ENCODE peak calls at places on chromosomes 1 and 21, in seven cellular contexts. N is NCI-H1694 treated with DMSO at 0.1 percent for 48 hours, B is hippocampal formation, T is HuH-7.5, H is COR-L47, F is adipocyte, V is substantia nigra. R is an unnamed sample.

GRCh38 chr1:29498126-29499100 is 262.1 kb downstream of the PTPRU start:
- DNase-seq in V (no peak), T (no peak), H (no peak), F (peak), B (no peak), N (no peak), R (no peak)

GRCh38 chr21:41367598-41368360 is 6.0 kb downstream of the MX2 start:
- DNase-seq in V (no peak), N (no peak), H (no peak), T (no peak), B (no peak), F (no peak), R (no peak)

GRCh38 chr21:33425825-33426224 is 22.6 kb downstream of the IFNGR2 start:
- DNase-seq in F (no peak), H (no peak), B (no peak), N (no peak), V (no peak), T (no peak), R (no peak)

GRCh38 chr1:212433577-212434462 is 1.1 kb downstream of the NENF start:
- DNase-seq in H (no peak), V (no peak), N (no peak), B (no peak), T (no peak), F (no peak), R (no peak)

GRCh38 chr1:163531345-163531744 is 209.6 kb downstream of the NUF2 start:
- DNase-seq in T (no peak), N (no peak), B (no peak), F (no peak), H (no peak), V (no peak), R (no peak)

GRCh38 chr1:13494025-13494424 is 19.8 kb downstream of the LRRC38 start:
- DNase-seq in F (no peak), T (no peak), V (no peak), N (no peak), B (no peak), H (no peak), R (no peak)

GRCh38 chr21:15495965-15496364 is 233.8 kb upstream of the USP25 start:
- DNase-seq in N (no peak), H (no peak), B (no peak), T (no peak), F (no peak), V (no peak), R (peak)

GRCh38 chr1:78003882-78004718 is 639 bp upstream of the DNAJB4 start:
- DNase-seq in T (peak), V (peak), F (peak), B (peak), N (no peak), H (no peak), R (peak)

GRCh38 chr1:192809286-192810252 is 730 bp downstream of the RGS2 start:
- DNase-seq in T (peak), B (peak), H (peak), N (peak), F (peak), V (no peak), R (peak)

GRCh38 chr1:206816390-206817287 is 44.3 kb upstream of the IL10 start:
- DNase-seq in T (no peak), F (peak), N (no peak), B (no peak), V (no peak), H (no peak), R (peak)

GRCh38 chr1:190747643-190748186 is 270.1 kb upstream of the BRINP3 start:
- DNase-seq in N (no peak), F (peak), V (no peak), T (no peak), H (no peak), B (no peak), R (peak)

GRCh38 chr1:55519937-55520683 is 304.9 kb upstream of the USP24 start:
- DNase-seq in H (no peak), N (peak), V (no peak), F (peak), T (no peak), B (no peak), R (peak)

GRCh38 chr1:212446333-212446732 is 13.6 kb downstream of the NENF start:
- DNase-seq in H (no peak), V (no peak), T (no peak), B (no peak), F (no peak), N (no peak), R (no peak)

GRCh38 chr1:27503961-27504587 is 14.1 kb upstream of the WASF2 start:
- DNase-seq in H (no peak), N (no peak), V (no peak), F (no peak), T (no peak), B (peak), R (peak)

GRCh38 chr1:43885311-43885801 is 48.2 kb upstream of the ARTN start:
- DNase-seq in N (no peak), H (no peak), B (no peak), T (no peak), V (no peak), F (no peak), R (no peak)

R was measured in fibroblast of the aortic adventitia.